ENCODE peak calls at places on chromosomes 11 and 22, in five cellular contexts. L is naive thymus-derived CD8-positive, alpha-beta T cell; K is activated CD4-positive, alpha-beta T cell treated with anti-CD3 and anti-CD28 coated beads, Interleukin-2, amount 50 U/mL, for 1 hour; N is immature natural killer cell; O is cardiac fibroblast. U is an unnamed sample.

GRCh38 chr11:60785136-60785535 is at the start of gene MS4A10:
- DNase-seq in L (no peak), K (no peak), N (no peak), O (no peak), U (no peak)

GRCh38 chr22:25141994-25142620 is 57.6 kb upstream of the CRYBB3 start:
- DNase-seq in L (no peak), K (no peak), N (no peak), O (no peak), U (no peak)

GRCh38 chr22:49616356-49617231 is 211.1 kb downstream of the BRD1 start:
- DNase-seq in L (no peak), K (no peak), N (no peak), O (no peak), U (no peak)

GRCh38 chr11:59560702-59561469 is 49.5 kb downstream of the OR4D9 start:
- DNase-seq in L (peak), K (peak), N (peak), O (peak), U (peak)

GRCh38 chr11:123690490-123690889 is 36.1 kb upstream of the SCN3B start:
- DNase-seq in L (no peak), K (no peak), N (no peak), O (peak), U (no peak)

GRCh38 chr11:65662247-65662801 is 392 bp downstream of the RELA start:
- DNase-seq in L (no peak), K (no peak), N (no peak), O (peak), U (no peak)

GRCh38 chr11:3947084-3947483 is 91.6 kb downstream of the STIM1 start:
- DNase-seq in L (peak), K (peak), N (peak), O (peak), U (peak)

GRCh38 chr11:33893711-33894401 is 2.0 kb upstream of the LMO2 start:
- DNase-seq in L (peak), K (peak), N (peak), O (peak), U (peak)

GRCh38 chr11:112279901-112280267 is 19.2 kb upstream of the PLET1 start:
- DNase-seq in L (peak), K (peak), N (peak), O (peak), U (peak)

GRCh38 chr11:129950319-129951034 is 52.2 kb downstream of the PRDM10 start:
- DNase-seq in L (no peak), K (no peak), N (no peak), O (peak), U (no peak)

GRCh38 chr11:3224730-3225098 is 6.1 kb upstream of the MRGPRG start:
- DNase-seq in L (no peak), K (no peak), N (no peak), O (no peak), U (no peak)

GRCh38 chr11:62242021-62242420 is at the start of gene SCGB1D2:
- DNase-seq in L (no peak), K (no peak), N (no peak), O (no peak), U (no peak)

GRCh38 chr22:46012881-46013281 is 35.9 kb upstream of the WNT7B start:
- DNase-seq in L (no peak), K (no peak), N (no peak), O (no peak), U (no peak)

GRCh38 chr11:115745545-115746265 is 241.5 kb upstream of the CADM1 start:
- DNase-seq in L (no peak), K (no peak), N (no peak), O (no peak), U (no peak)

GRCh38 chr11:112367453-112367852 is 106.8 kb upstream of the PLET1 start:
- DNase-seq in L (no peak), K (no peak), N (no peak), O (no peak), U (no peak)

GRCh38 chr22:29945435-29945834 is 62.5 kb downstream of the MTMR3 start:
- DNase-seq in L (no peak), K (no peak), N (no peak), O (no peak), U (no peak)